ENCODE peak calls at places on chromosomes 2 and 18, in four cellular contexts. Z is mesenchymal stem cell, P is IMR-90, W is H9. I is an unnamed sample.

GRCh38 chr2:43184339-43184895 is 42.0 kb downstream of the ZFP36L2 start:
- DNase-seq in Z (peak; percentile 78), P (peak; percentile 78), W (no peak), I (peak; percentile 64)

GRCh38 chr2:133097666-133098065 is 427.7 kb upstream of the LYPD1 start:
- DNase-seq in Z (peak; percentile 35), P (peak; percentile 62), W (no peak), I (peak; percentile 25)

GRCh38 chr18:7626922-7627440 is 59.9 kb downstream of the PTPRM start:
- DNase-seq in Z (peak; percentile 78), P (peak; percentile 80), W (no peak), I (peak; percentile 92)

GRCh38 chr2:163735692-163736432 is at the start of gene FIGN:
- DNase-seq in Z (peak; percentile 90), P (peak; percentile 82), W (peak; percentile 82), I (peak; percentile 85)

GRCh38 chr18:31161757-31162418 is 768 bp downstream of the DSC1 start:
- DNase-seq in Z (no peak), P (no peak), W (no peak), I (no peak)

GRCh38 chr2:42098571-42099430 is 51.0 kb downstream of the PKDCC start:
- DNase-seq in Z (no peak), P (no peak), W (no peak), I (peak; percentile 32)

GRCh38 chr2:193518061-193518817 is 1323.5 kb upstream of the TMEFF2 start:
- DNase-seq in Z (peak; percentile 30), P (peak; percentile 27), W (no peak), I (no peak)

GRCh38 chr2:155485141-155485842 is 786.8 kb downstream of the KCNJ3 start:
- DNase-seq in Z (no peak), P (no peak), W (no peak), I (no peak)

GRCh38 chr18:26429535-26429934 is 118.8 kb downstream of the KCTD1 start:
- DNase-seq in Z (peak; percentile 82), P (peak; percentile 88), W (no peak), I (peak; percentile 39)

GRCh38 chr2:48320747-48321146 is 209.2 kb upstream of the STON1 start:
- DNase-seq in Z (peak; percentile 51), P (no peak), W (no peak), I (no peak)

GRCh38 chr18:6731197-6731596 is 1.7 kb downstream of the ARHGAP28 start:
- DNase-seq in Z (peak; percentile 61), P (peak; percentile 94), W (no peak), I (no peak)

GRCh38 chr18:31500161-31500688 is 2.2 kb downstream of the DSG2 start:
- DNase-seq in Z (no peak), P (no peak), W (no peak), I (no peak)

GRCh38 chr2:133138693-133139092 is 429.6 kb downstream of the NCKAP5 start:
- DNase-seq in Z (no peak), P (no peak), W (peak; percentile 39), I (peak; percentile 33)

GRCh38 chr2:221482581-221483140 is 89.4 kb downstream of the EPHA4 start:
- DNase-seq in Z (no peak), P (no peak), W (no peak), I (no peak)

GRCh38 chr18:36130883-36131653 is 1.4 kb downstream of the ELP2 start:
- DNase-seq in Z (no peak), P (no peak), W (no peak), I (no peak)

GRCh38 chr2:4869154-4869553 is 823.0 kb upstream of the SOX11 start:
- DNase-seq in Z (no peak), P (no peak), W (no peak), I (no peak)

GRCh38 chr2:177778472-177778871 is 294.1 kb downstream of the PDE11A start:
- DNase-seq in Z (no peak), P (no peak), W (no peak), I (no peak)

GRCh38 chr2:118990757-118991545 is 49.0 kb downstream of the MARCO start:
- DNase-seq in Z (no peak), P (no peak), W (no peak), I (no peak)

GRCh38 chr2:70962885-70963878 is 15.2 kb upstream of the ANKRD53 start:
- DNase-seq in Z (no peak), P (no peak), W (peak; percentile 18), I (no peak)

GRCh38 chr2:130884503-130884902 is 47.8 kb downstream of the ARHGEF4 start:
- DNase-seq in Z (no peak), P (no peak), W (no peak), I (no peak)

GRCh38 chr2:150168596-150168995 is 318.9 kb downstream of the RND3 start:
- DNase-seq in Z (no peak), P (peak; percentile 27), W (no peak), I (no peak)

GRCh38 chr18:57826252-57826651 is 23.1 kb upstream of the ATP8B1 start:
- DNase-seq in Z (no peak), P (no peak), W (no peak), I (no peak)

GRCh38 chr2:150876201-150877085 is 385.2 kb downstream of the RBM43 start:
- DNase-seq in Z (peak; percentile 48), P (peak; percentile 76), W (no peak), I (no peak)

GRCh38 chr2:98917031-98917459 is 19.0 kb downstream of the CRACDL start:
- DNase-seq in Z (peak; percentile 47), P (peak; percentile 84), W (no peak), I (peak; percentile 66)

GRCh38 chr2:188016917-188017316 is 274.8 kb upstream of the GULP1 start:
- DNase-seq in Z (no peak), P (no peak), W (no peak), I (no peak)

DNA sequence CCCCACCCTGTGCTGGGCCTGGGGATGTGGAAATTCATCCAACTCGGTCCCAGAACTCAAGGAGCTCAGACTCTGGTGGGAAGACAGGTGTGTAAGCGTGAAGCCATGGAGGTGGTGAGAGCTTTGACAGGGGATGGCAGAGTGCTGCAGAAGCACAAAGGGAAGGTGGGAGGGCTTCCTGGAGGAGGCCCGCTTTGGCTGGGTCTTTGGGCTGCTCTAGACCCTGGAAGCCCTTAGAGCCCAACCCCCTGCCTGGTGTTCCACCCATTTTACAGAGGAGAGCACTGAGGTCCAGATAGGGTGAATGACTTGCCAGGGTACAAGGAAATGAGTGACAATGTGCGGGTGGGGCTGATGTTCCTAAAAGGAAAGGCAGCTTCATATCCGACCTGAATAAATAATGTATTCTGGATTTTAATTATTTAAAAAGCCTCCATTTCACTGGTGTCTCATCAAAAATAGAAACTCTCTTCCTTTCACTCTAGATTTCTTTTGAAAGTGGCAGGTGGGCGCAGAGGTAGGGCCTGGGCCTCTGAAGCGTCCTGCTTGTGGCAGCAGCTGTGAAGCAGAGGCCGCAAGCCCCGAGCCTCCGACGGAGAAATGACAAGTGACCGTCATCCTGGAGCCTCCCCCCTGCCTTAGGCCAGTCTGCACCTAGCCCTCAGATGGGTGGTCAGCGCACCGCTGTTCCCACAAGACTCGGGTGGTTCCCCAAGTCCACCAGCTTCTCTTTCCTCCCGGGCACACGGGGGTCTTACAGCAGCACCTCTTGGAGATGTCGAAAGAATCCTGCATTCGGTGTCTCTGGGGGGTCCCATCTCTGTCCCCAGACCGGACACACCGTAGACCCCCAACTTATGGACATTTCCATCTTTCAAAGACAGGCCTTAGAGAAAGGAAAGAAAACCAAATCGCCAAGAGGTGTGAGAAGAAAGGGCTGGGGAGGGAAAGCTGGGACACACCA is 71.0 kb upstream of the TAF1B start:
- DNase-seq in Z (no peak), P (no peak), W (no peak), I (no peak)
- H3K23ac ChIP-seq in Z (no peak overlapping the region), P (no peak overlapping the region), W (no peak overlapping the region), I (no peak overlapping the region)

DNA sequence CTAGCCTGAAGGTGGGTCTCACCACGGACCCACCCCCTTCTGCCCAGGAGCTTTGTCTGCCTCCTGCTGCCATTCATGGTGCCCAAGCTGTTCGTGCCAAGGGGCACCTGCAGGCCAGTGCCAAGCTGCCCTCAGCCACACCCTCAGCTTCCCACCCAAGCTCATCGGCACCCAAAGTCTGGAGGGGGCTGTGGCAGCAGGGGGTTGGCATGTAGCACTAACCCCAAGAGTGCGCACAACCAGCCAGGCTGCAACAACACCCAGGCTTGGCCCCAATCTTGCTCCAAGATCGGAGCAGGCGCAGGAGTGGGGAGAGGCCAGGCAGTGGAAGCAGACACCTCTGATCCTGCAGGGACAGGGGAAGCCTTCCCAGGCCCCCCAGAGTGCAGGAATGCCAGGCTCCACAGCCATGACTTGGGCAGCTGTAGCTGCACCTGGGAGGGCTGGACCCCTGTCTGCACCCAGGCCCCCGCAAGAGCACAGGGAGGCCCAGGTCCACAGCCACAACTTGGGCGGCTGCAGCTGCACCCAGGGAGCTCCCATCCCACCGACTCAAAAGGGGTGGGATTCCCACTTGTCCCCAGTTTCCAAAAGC is 89.9 kb downstream of the ATAD2B start:
- DNase-seq in Z (no peak), P (no peak), W (no peak), I (no peak)
- H3K23ac ChIP-seq in Z (no peak overlapping the region), P (no peak overlapping the region), W (no peak overlapping the region), I (no peak overlapping the region)

GRCh38 chr18:48994926-48995835 is 44.4 kb upstream of the SMAD7 start:
- DNase-seq in Z (no peak), P (no peak), W (no peak), I (no peak)

GRCh38 chr18:48994044-48994651 is 43.4 kb upstream of the SMAD7 start:
- DNase-seq in Z (peak; percentile 97), P (peak; percentile 83), W (no peak), I (no peak)

GRCh38 chr18:48997681-48997984 is 46.9 kb upstream of the SMAD7 start:
- DNase-seq in Z (no peak), P (no peak), W (no peak), I (no peak)

GRCh38 chr18:48996901-48997463 is 46.2 kb upstream of the SMAD7 start:
- DNase-seq in Z (peak; percentile 94), P (peak; percentile 81), W (no peak), I (peak; percentile 95)

GRCh38 chr18:48996041-48996440 is 45.3 kb upstream of the SMAD7 start:
- DNase-seq in Z (no peak), P (no peak), W (no peak), I (no peak)
- H3K23ac ChIP-seq in Z (no peak overlapping the region), P (no peak overlapping the region), W (no peak overlapping the region), I (no peak overlapping the region)

GRCh38 chr2:3458396-3459184 is 60.7 kb downstream of the ADI1 start:
- DNase-seq in Z (no peak), P (no peak), W (peak; percentile 10), I (no peak)
- H3K23ac ChIP-seq in Z (no peak overlapping the region), P (no peak overlapping the region), W (no peak overlapping the region), I (no peak overlapping the region)

GRCh38 chr18:11860594-11861450 is 9.6 kb downstream of the CHMP1B start:
- DNase-seq in Z (no peak), P (no peak), W (no peak), I (peak; percentile 16)
- H3K23ac ChIP-seq in Z (peak overlapping the region; percentile 51), P (no peak overlapping the region), W (no peak overlapping the region), I (no peak overlapping the region)

GRCh38 chr2:38740851-38741541 is 10.2 kb downstream of the SRSF7 start:
- DNase-seq in Z (peak; percentile 67), P (peak; percentile 53), W (no peak), I (no peak)
- H3K23ac ChIP-seq in Z (no peak overlapping the region), P (no peak overlapping the region), W (no peak overlapping the region), I (no peak overlapping the region)

I was measured in trophoblast cell.